ENCODE peak calls at places on chromosomes 2 and 18, in six cellular contexts. U, P, J, F, I and G are unnamed samples.

GRCh38 chr2:727071-727470 is 49.9 kb upstream of the TMEM18 start:
- DNase-seq in I (no peak), P (no peak), U (no peak), F (no peak), J (no peak), G (no peak)

GRCh38 chr18:8854962-8855361 is 149.6 kb downstream of the MTCL1 start:
- DNase-seq in J (no peak), I (no peak), U (no peak), F (no peak), P (no peak), G (peak; percentile 31)

GRCh38 chr2:225400060-225400511 is 576 bp downstream of the NYAP2 start:
- DNase-seq in J (no peak), I (no peak), F (no peak), P (no peak), U (peak; percentile 18), G (peak; percentile 56)

GRCh38 chr2:68282814-68283812 is 30.8 kb upstream of the PPP3R1 start:
- DNase-seq in F (peak; percentile 74), I (no peak), J (peak; percentile 33), U (no peak), P (no peak), G (peak; percentile 61)

GRCh38 chr2:79887747-79888374 is 375.0 kb downstream of the CTNNA2 start:
- DNase-seq in P (no peak), I (no peak), J (peak; percentile 31), U (peak; percentile 22), F (peak; percentile 73), G (peak; percentile 71)

GRCh38 chr2:75204833-75205232 is 5.5 kb upstream of the TACR1 start:
- DNase-seq in I (no peak), U (no peak), J (no peak), P (no peak), F (no peak), G (no peak)

GRCh38 chr2:120177011-120177621 is 46.1 kb downstream of the TMEM185B start:
- DNase-seq in I (peak; percentile 56), U (peak; percentile 18), J (no peak), F (peak; percentile 25), P (no peak), G (no peak)

GRCh38 chr18:51519571-51519970 is 322.1 kb upstream of the MEX3C start:
- DNase-seq in I (no peak), F (no peak), J (no peak), P (no peak), U (no peak), G (no peak)

GRCh38 chr2:41779873-41780272 is 267.9 kb upstream of the PKDCC start:
- DNase-seq in F (no peak), I (no peak), J (no peak), P (no peak), U (no peak), G (no peak)

GRCh38 chr2:27954261-27954673 is 63.7 kb downstream of the BABAM2 start:
- DNase-seq in P (no peak), U (no peak), I (no peak), F (no peak), J (no peak), G (peak; percentile 45)

GRCh38 chr2:221429741-221430491 is 142.2 kb downstream of the EPHA4 start:
- DNase-seq in J (no peak), I (no peak), P (peak; percentile 22), F (no peak), U (peak; percentile 41), G (peak; percentile 52)

DNA sequence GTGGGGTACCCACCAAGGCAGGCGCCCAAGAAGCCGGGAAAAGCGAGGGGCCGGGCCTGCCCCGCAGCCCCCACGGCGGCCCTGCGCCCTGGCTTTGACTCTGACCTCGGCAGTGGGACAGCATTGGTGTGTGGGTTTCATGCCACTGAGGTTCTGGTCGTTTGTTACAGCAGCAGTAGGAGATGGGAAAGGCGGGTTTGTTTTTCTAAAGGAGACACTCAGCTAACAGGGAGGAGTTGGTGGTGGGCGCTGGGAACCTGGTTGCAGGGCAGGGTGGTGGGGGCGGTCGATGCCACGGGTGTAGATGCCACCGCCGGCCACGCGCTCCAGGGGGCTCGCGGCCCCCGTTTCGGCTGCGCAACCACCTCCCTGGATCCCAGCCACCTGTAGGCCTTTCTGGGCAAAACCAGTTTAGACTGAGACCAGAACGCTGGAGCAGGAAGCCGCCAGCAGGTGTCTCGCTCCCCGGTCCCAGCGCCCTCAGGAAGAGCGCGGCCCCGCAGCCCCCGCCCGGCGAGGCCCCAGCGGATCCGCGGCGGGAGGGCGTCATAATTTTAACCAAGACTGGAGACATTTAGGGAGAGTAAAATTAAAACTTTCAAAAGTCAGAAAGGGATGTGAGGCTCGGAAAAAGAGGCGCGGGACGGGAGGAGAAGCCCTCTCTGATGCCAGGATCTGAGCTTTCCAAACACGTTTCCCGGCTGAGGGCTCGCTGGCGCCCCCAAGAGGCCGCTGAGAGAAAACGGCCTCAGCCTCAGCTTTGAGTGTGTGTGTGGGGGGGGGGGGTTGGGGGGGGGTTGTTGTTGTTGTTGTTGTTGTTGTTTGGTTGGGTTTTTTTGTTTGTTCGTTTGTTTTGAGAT is 17.4 kb downstream of the CIDEA start:
- DNase-seq in J (peak; percentile 49), P (peak; percentile 79), I (peak; percentile 83), F (peak; percentile 95), U (peak; percentile 59), G (peak; percentile 74)
- TF ChIP-seq POLR2A in J (no peak), P (peak; percentile 9), I (no peak), F (no peak), U (no peak), G (no peak)

GRCh38 chr2:232633413-232634318 is at the start of gene EFHD1:
- DNase-seq in F (peak; percentile 59), U (peak; percentile 37), I (peak; percentile 75), J (no peak), P (peak; percentile 87), G (peak; percentile 34)
- TF ChIP-seq POLR2A in F (no peak), U (no peak), I (no peak), J (no peak), P (peak; percentile 77), G (no peak)

GRCh38 chr2:213017404-213017803 is 134.0 kb downstream of the IKZF2 start:
- DNase-seq in P (no peak), F (no peak), I (no peak), J (no peak), U (no peak), G (no peak)
- TF ChIP-seq POLR2A in P (no peak), F (no peak), I (no peak), J (no peak), U (no peak), G (no peak)

GRCh38 chr2:32632089-32632488 is 4.2 kb downstream of the TTC27 start:
- DNase-seq in P (no peak), U (no peak), J (peak; percentile 7), I (no peak), F (peak; percentile 50), G (peak; percentile 63)

GRCh38 chr2:32624813-32625212 is 3.0 kb upstream of the TTC27 start:
- DNase-seq in J (no peak), F (no peak), U (no peak), P (no peak), I (no peak), G (no peak)

GRCh38 chr2:32626591-32627221 is 1.1 kb upstream of the TTC27 start:
- DNase-seq in J (no peak), P (no peak), U (no peak), I (no peak), F (no peak), G (no peak)

GRCh38 chr2:32627441-32627900 is 379 bp upstream of the TTC27 start:
- DNase-seq in J (no peak), P (peak; percentile 55), U (peak; percentile 67), F (no peak), I (peak; percentile 58), G (peak; percentile 34)

DNA sequence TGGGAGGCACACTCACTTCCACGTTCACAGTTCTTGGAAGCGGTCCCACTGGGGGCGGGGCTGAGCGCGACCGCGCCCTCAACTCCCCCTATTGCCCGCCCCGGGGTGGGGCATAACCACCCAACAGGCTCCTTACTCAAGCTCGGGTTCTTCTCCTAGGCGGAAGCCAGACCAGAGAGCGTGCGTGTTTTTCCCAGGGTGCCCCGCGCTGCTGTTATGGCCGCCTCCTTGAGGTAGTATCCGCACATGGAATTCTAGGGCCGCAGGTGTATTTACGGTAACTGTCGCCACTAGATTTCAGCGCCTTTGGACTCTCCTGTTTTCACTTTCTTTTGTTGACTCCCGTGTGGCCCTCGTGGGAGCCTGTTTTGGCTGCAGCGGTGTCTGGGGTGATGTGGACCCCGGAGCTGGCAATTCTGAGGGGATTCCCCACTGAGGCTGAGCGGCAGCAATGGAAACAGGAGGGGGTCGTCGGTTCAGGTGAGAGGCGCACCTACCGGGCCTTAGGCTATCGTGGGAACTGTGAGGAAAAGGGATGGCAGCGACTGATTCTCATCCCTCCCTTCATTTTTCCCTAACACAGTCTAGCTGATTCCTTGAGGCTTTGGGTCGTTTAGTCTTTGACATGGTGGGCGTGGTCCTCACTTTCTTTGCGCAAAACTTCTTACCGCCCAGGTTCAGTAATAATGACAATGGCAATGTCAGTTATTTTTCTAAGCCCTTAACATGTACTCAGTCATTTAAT is at the start of gene TTC27:
- DNase-seq in J (peak; percentile 92), I (peak; percentile 96), P (peak; percentile 94), F (peak; percentile 97), U (peak; percentile 97), G (peak; percentile 93)
- TF ChIP-seq POLR2A in J (peak; percentile 65), I (no peak), P (no peak), F (peak; percentile 67), U (no peak), G (peak; percentile 71)

DNA sequence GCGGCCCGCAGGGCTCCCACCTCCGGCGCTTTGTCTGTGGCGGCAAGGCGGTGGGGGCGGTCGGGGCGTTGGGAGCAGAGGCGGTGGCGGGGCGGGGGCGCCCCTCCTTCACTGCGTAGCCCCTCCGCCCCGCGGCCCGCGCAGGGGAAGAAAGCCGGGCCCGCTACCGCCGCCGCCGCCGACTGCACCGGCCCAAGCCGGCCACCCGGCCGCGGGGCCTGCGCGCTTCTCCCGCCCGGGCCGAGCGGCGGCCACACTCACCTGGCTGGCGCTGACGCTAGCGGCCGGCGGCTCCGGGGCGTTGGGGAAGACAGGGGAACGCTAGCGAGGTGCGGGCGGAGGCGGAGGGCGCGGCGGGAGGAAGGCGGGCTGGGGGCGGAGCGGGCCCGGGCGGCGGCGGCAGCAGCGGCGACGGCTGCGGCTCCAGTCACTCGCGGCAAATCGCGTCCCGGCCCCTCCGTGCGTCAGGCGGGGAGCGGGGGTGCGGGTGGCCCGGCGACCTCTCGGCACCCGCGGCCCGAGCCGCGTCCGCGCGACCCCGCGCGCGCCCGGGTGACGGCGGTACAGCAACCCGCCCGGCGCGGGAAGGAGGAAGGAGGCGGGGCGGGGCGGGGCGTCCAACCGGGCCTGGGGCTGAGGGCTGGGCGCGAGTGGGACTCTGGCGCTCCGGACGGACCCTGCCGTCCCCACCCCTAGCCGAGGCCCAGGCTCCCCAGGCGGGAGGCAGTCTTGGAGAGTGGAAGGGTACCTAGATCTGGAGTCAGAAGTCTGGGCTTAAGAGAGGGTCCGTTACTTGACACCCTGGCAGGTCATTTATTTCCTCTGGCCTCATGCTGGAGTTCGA is at the start of gene SESTD1:
- DNase-seq in I (peak; percentile 85), J (no peak), U (peak; percentile 54), F (peak; percentile 74), P (peak; percentile 65), G (peak; percentile 7)
- TF ChIP-seq POLR2A in I (peak; percentile 28), J (peak; percentile 33), U (no peak), F (no peak), P (peak; percentile 79), G (no peak)